ENCODE peak calls at places on chromosomes 3 and 15, in seven cellular contexts. U, S, Y, H, M, A and I are unnamed samples.

GRCh38 chr15:98745650-98746374 is 97.5 kb downstream of the IGF1R start:
- DNase-seq in Y (no peak), A (no peak), U (no peak), S (no peak), H (no peak), M (no peak), I (no peak)

GRCh38 chr15:67024322-67024997 is 40.9 kb upstream of the SMAD3 start:
- DNase-seq in Y (peak), S (peak), M (peak), U (peak), A (peak), H (peak), I (peak)

GRCh38 chr3:136336329-136337100 is 86.4 kb downstream of the PCCB start:
- DNase-seq in U (no peak), A (no peak), H (no peak), Y (no peak), M (no peak), S (no peak), I (no peak)

GRCh38 chr3:128320551-128321340 is 145.9 kb downstream of the DNAJB8 start:
- DNase-seq in M (no peak), S (no peak), Y (no peak), U (no peak), H (no peak), A (no peak), I (no peak)

GRCh38 chr15:90030376-90030775 is 29.3 kb downstream of the ZNF710 start:
- DNase-seq in H (no peak), A (no peak), U (no peak), S (no peak), M (no peak), Y (no peak), I (no peak)

GRCh38 chr3:142664819-142665218 is 59.0 kb upstream of the TRPC1 start:
- DNase-seq in U (no peak), H (no peak), S (no peak), M (no peak), A (no peak), Y (no peak), I (no peak)

GRCh38 chr3:85041562-85042055 is 82.8 kb downstream of the CADM2 start:
- DNase-seq in U (no peak), A (no peak), M (no peak), Y (no peak), S (no peak), H (no peak), I (no peak)

GRCh38 chr3:156811092-156811862 is 14.9 kb upstream of the LEKR1 start:
- DNase-seq in H (no peak), S (no peak), A (no peak), M (no peak), U (no peak), Y (no peak), I (no peak)

GRCh38 chr15:35657679-35658201 is 111.8 kb upstream of the DPH6 start:
- DNase-seq in S (no peak), M (no peak), A (no peak), Y (peak), H (no peak), U (no peak), I (no peak)

GRCh38 chr3:81554348-81554747 is 207.1 kb downstream of the GBE1 start:
- DNase-seq in A (no peak), U (no peak), H (no peak), Y (peak), M (no peak), S (peak), I (no peak)

GRCh38 chr3:23129817-23130216 is 73.3 kb upstream of the UBE2E2 start:
- DNase-seq in A (no peak), H (no peak), M (no peak), S (no peak), U (no peak), Y (peak), I (no peak)

GRCh38 chr3:131107637-131108433 is 81.2 kb downstream of the NEK11 start:
- DNase-seq in S (no peak), M (no peak), U (no peak), Y (peak), A (no peak), H (no peak), I (no peak)

GRCh38 chr3:178342111-178342510 is 194.1 kb upstream of the KCNMB2 start:
- DNase-seq in U (no peak), A (no peak), M (no peak), H (no peak), S (no peak), Y (no peak), I (no peak)

GRCh38 chr3:24196526-24196925 is 251.4 kb downstream of the NR1D2 start:
- DNase-seq in S (no peak), A (no peak), U (no peak), Y (peak), H (no peak), M (no peak), I (no peak)

GRCh38 chr3:107630779-107631178 is 108.0 kb downstream of the BBX start:
- DNase-seq in A (no peak), H (no peak), Y (no peak), S (no peak), M (no peak), U (no peak), I (no peak)

GRCh38 chr3:159263750-159264561 is 462.1 kb downstream of the MFSD1 start:
- DNase-seq in A (no peak), Y (peak), M (peak), S (no peak), U (no peak), H (peak), I (no peak)

GRCh38 chr3:97863025-97863424 is 41.2 kb downstream of the CRYBG3 start:
- DNase-seq in M (no peak), U (no peak), A (no peak), H (no peak), Y (peak), S (no peak), I (no peak)

GRCh38 chr3:154973851-154974250 is 106.3 kb upstream of the MME start:
- DNase-seq in U (no peak), M (no peak), A (no peak), H (no peak), S (no peak), Y (no peak), I (no peak)

GRCh38 chr15:76991741-76992645 is 2.9 kb upstream of the PSTPIP1 start:
- DNase-seq in M (no peak), H (no peak), Y (no peak), S (no peak), A (no peak), U (no peak), I (no peak)

GRCh38 chr3:72340476-72341379 is 507.5 kb downstream of the SHQ1 start:
- DNase-seq in U (no peak), S (no peak), A (no peak), H (no peak), Y (no peak), M (no peak), I (no peak)

GRCh38 chr15:76206325-76206976 is 104.8 kb downstream of the ETFA start:
- DNase-seq in U (peak), Y (peak), S (no peak), M (no peak), H (no peak), A (peak), I (no peak)

GRCh38 chr15:100041380-100041779 is 300.4 kb downstream of the ADAMTS17 start:
- DNase-seq in M (no peak), A (no peak), U (no peak), Y (no peak), H (no peak), S (no peak), I (no peak)

GRCh38 chr3:102206506-102207145 is 228.2 kb upstream of the ZPLD1 start:
- DNase-seq in M (no peak), Y (peak), H (no peak), S (no peak), A (no peak), U (no peak), I (no peak)

GRCh38 chr15:64774556-64775523 is 549 bp downstream of the RBPMS2 start:
- DNase-seq in Y (no peak), M (no peak), H (peak), S (no peak), A (no peak), U (no peak), I (no peak)

GRCh38 chr3:25592510-25592968 is 72.2 kb downstream of the TOP2B start:
- DNase-seq in Y (peak), S (no peak), U (no peak), M (peak), A (no peak), H (no peak), I (no peak)

GRCh38 chr3:134003066-134003465 is 26.7 kb downstream of the SLCO2A1 start:
- DNase-seq in M (no peak), S (no peak), H (no peak), Y (no peak), A (no peak), U (no peak), I (no peak)

GRCh38 chr15:85482896-85483295 is 102.5 kb downstream of the AKAP13 start:
- DNase-seq in Y (peak), M (no peak), S (no peak), H (no peak), U (no peak), A (no peak), I (no peak)

GRCh38 chr15:83853232-83853631 is 199.3 kb downstream of the ADAMTSL3 start:
- DNase-seq in H (no peak), A (no peak), S (no peak), U (no peak), M (no peak), Y (no peak), I (no peak)

GRCh38 chr15:80856809-80857377 is 77.7 kb downstream of the CEMIP start:
- DNase-seq in U (no peak), H (no peak), M (peak), Y (peak), A (no peak), S (no peak), I (no peak)